ENCODE peak calls at places on chromosome 5, in ten cellular contexts. Q is psoas muscle, L is cardiac fibroblast, V is HepG2, P is right atrium auricular region, Z is right lobe of liver, J is mesothelial cell of epicardium, R is D721Med, K is stomach, W is AG10803. I is an unnamed sample.

GRCh38 chr5:172418847-172419810 is 35.2 kb downstream of the SH3PXD2B start:
- DNase-seq in Q (peak), L (no peak), V (no peak), P (no peak), Z (no peak), J (no peak), R (no peak), K (no peak), W (no peak), I (peak)

GRCh38 chr5:180583738-180584137 is 7.6 kb downstream of the SCGB3A1 start:
- DNase-seq in Q (no peak), L (no peak), V (no peak), P (no peak), Z (no peak), J (no peak), R (no peak), K (no peak), W (no peak), I (no peak)

GRCh38 chr5:122352331-122352730 is 40.3 kb downstream of the SNCAIP start:
- DNase-seq in Q (no peak), L (no peak), V (no peak), P (no peak), Z (no peak), J (no peak), R (no peak), K (no peak), W (peak), I (no peak)

GRCh38 chr5:133275631-133276030 is 223.8 kb downstream of the HSPA4 start:
- DNase-seq in Q (no peak), L (no peak), V (no peak), P (no peak), Z (no peak), J (no peak), R (no peak), K (no peak), W (no peak), I (no peak)

GRCh38 chr5:30620481-30621085 is 572.9 kb upstream of the CDH6 start:
- DNase-seq in Q (no peak), L (no peak), V (peak), P (no peak), Z (no peak), J (no peak), R (no peak), K (no peak), W (no peak), I (no peak)

GRCh38 chr5:133478611-133479010 is 133.7 kb downstream of the FSTL4 start:
- DNase-seq in Q (no peak), L (no peak), V (no peak), P (no peak), Z (no peak), J (no peak), R (no peak), K (no peak), W (no peak), I (no peak)

GRCh38 chr5:157900644-157901043 is 41.7 kb upstream of the CLINT1 start:
- DNase-seq in Q (no peak), L (no peak), V (no peak), P (no peak), Z (no peak), J (no peak), R (no peak), K (no peak), W (no peak), I (no peak)

GRCh38 chr5:96794757-96795156 is 13.0 kb downstream of the ERAP1 start:
- DNase-seq in Q (no peak), L (no peak), V (no peak), P (no peak), Z (no peak), J (no peak), R (no peak), K (no peak), W (no peak), I (no peak)

GRCh38 chr5:74122979-74123575 is 497.1 kb downstream of the ARHGEF28 start:
- DNase-seq in Q (no peak), L (no peak), V (no peak), P (no peak), Z (no peak), J (no peak), R (no peak), K (no peak), W (no peak), I (no peak)

GRCh38 chr5:127254729-127255284 is 35.8 kb upstream of the MEGF10 start:
- DNase-seq in Q (no peak), L (peak), V (no peak), P (no peak), Z (no peak), J (no peak), R (no peak), K (no peak), W (peak), I (no peak)

GRCh38 chr5:7271728-7272127 is 124.2 kb upstream of the ADCY2 start:
- DNase-seq in Q (no peak), L (no peak), V (no peak), P (no peak), Z (no peak), J (no peak), R (no peak), K (no peak), W (no peak), I (no peak)

GRCh38 chr5:171601266-171601881 is 181.9 kb downstream of the FGF18 start:
- DNase-seq in Q (no peak), L (no peak), V (no peak), P (no peak), Z (peak), J (no peak), R (no peak), K (no peak), W (no peak), I (no peak)

GRCh38 chr5:930853-931252 is 38.2 kb downstream of the TRIP13 start:
- DNase-seq in Q (no peak), L (no peak), V (no peak), P (no peak), Z (no peak), J (no peak), R (no peak), K (no peak), W (no peak), I (no peak)

GRCh38 chr5:134027203-134027582 is 22.4 kb upstream of the VDAC1 start:
- DNase-seq in Q (no peak), L (no peak), V (no peak), P (no peak), Z (no peak), J (no peak), R (no peak), K (no peak), W (no peak), I (no peak)

GRCh38 chr5:167458412-167458811 is 833.0 kb upstream of the WWC1 start:
- DNase-seq in Q (no peak), L (no peak), V (no peak), P (no peak), Z (no peak), J (no peak), R (no peak), K (no peak), W (no peak), I (no peak)

GRCh38 chr5:56490971-56491468 is 257.9 kb upstream of the ANKRD55 start:
- DNase-seq in Q (no peak), L (peak), V (no peak), P (no peak), Z (no peak), J (no peak), R (no peak), K (no peak), W (no peak), I (no peak)

GRCh38 chr5:176355400-176356178 is 6.0 kb downstream of the KIAA1191 start:
- DNase-seq in Q (no peak), L (no peak), V (no peak), P (no peak), Z (no peak), J (no peak), R (no peak), K (no peak), W (no peak), I (peak)

GRCh38 chr5:14006823-14007510 is 62.5 kb upstream of the DNAH5 start:
- DNase-seq in Q (peak), L (no peak), V (no peak), P (peak), Z (no peak), J (no peak), R (no peak), K (no peak), W (no peak), I (no peak)
- TF ChIP-seq CTCF in Q (no peak), L (peak), V (no peak), P (no peak), Z (no peak), J (no peak), R (no peak), K (no peak), W (peak), I (no peak)

DNA sequence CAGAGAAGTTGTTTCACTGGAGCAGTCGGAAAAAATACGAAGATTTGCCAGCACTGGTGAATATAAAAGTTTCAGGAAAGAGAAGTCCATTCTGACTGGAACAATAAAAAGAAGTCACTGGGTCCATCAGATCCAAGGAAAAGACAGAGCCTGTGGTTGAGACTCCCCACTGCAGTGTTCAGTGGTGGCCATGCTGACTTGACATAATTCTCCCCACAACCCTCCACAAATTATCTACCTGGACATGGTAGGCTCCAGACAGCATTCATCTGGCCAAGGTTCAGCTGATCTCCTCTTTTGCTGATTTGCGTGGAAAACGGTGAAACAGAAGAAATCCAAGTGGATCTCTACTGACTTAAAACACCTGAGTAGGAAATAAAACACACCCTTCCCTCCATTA is 8.0 kb downstream of the THBS4 start:
- DNase-seq in Q (no peak), L (no peak), V (no peak), P (no peak), Z (no peak), J (no peak), R (no peak), K (no peak), W (no peak), I (no peak)
- TF ChIP-seq CTCF in Q (no peak), L (no peak), V (no peak), P (no peak), Z (no peak), J (no peak), R (no peak), K (no peak), W (no peak), I (no peak)

DNA sequence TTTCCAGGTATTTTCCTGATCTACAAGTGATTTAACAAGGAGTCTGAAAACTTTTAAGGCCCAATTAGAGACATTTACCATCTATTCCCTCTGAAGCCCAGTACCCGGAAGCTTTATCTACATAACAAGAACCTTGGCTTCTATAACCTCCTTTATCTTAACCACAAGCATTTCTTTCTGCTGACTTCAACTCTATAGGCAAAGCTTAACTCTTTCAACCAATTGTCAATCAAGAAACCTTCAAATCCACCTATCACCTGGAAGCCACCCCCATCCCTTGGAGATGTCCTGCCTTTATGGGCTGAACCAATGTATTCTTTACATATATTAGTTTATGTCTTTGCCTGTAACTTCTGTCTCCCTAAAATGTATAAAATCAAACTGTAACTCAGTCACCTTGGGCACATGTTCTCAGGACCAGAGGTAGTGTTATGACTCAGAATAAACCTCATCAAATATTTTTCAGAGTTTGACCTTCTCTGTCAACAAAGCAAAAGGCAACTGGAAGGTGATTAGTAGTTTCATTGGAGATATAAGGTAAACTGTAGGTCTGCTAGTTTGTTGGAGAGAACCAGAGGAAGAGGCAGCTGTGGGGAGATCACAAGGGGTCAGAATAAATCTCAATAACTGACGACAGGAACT is 13.0 kb upstream of the RIMOC1 start:
- DNase-seq in Q (no peak), L (no peak), V (no peak), P (no peak), Z (no peak), J (no peak), R (no peak), K (no peak), W (no peak), I (no peak)
- TF ChIP-seq CTCF in Q (no peak), L (no peak), V (no peak), P (no peak), Z (no peak), J (no peak), R (no peak), K (no peak), W (no peak), I (no peak)

GRCh38 chr5:154541553-154541952 is 63.5 kb upstream of the HAND1 start:
- DNase-seq in Q (no peak), L (no peak), V (no peak), P (peak), Z (peak), J (no peak), R (no peak), K (no peak), W (no peak), I (no peak)
- TF ChIP-seq CTCF in Q (peak), L (no peak), V (peak), P (no peak), Z (peak), J (no peak), R (no peak), K (no peak), W (peak), I (peak)

GRCh38 chr5:89992201-89992600 is 417.4 kb downstream of the CETN3 start:
- DNase-seq in Q (no peak), L (no peak), V (no peak), P (no peak), Z (no peak), J (no peak), R (no peak), K (no peak), W (no peak), I (no peak)
- TF ChIP-seq CTCF in Q (no peak), L (no peak), V (no peak), P (no peak), Z (no peak), J (no peak), R (no peak), K (no peak), W (no peak), I (no peak)

GRCh38 chr5:78294250-78295034 is at the start of gene AP3B1:
- DNase-seq in Q (peak), L (peak), V (peak), P (peak), Z (peak), J (peak), R (peak), K (peak), W (peak), I (peak)

GRCh38 chr5:78293856-78294249 is 645 bp downstream of the AP3B1 start:
- DNase-seq in Q (no peak), L (no peak), V (no peak), P (no peak), Z (no peak), J (no peak), R (no peak), K (no peak), W (no peak), I (no peak)

GRCh38 chr5:78291687-78292086 is 2.8 kb downstream of the AP3B1 start:
- DNase-seq in Q (no peak), L (peak), V (no peak), P (no peak), Z (no peak), J (no peak), R (no peak), K (no peak), W (no peak), I (no peak)

GRCh38 chr5:78300464-78301045 is 6.1 kb upstream of the AP3B1 start:
- DNase-seq in Q (no peak), L (peak), V (no peak), P (no peak), Z (no peak), J (no peak), R (no peak), K (no peak), W (peak), I (no peak)

DNA sequence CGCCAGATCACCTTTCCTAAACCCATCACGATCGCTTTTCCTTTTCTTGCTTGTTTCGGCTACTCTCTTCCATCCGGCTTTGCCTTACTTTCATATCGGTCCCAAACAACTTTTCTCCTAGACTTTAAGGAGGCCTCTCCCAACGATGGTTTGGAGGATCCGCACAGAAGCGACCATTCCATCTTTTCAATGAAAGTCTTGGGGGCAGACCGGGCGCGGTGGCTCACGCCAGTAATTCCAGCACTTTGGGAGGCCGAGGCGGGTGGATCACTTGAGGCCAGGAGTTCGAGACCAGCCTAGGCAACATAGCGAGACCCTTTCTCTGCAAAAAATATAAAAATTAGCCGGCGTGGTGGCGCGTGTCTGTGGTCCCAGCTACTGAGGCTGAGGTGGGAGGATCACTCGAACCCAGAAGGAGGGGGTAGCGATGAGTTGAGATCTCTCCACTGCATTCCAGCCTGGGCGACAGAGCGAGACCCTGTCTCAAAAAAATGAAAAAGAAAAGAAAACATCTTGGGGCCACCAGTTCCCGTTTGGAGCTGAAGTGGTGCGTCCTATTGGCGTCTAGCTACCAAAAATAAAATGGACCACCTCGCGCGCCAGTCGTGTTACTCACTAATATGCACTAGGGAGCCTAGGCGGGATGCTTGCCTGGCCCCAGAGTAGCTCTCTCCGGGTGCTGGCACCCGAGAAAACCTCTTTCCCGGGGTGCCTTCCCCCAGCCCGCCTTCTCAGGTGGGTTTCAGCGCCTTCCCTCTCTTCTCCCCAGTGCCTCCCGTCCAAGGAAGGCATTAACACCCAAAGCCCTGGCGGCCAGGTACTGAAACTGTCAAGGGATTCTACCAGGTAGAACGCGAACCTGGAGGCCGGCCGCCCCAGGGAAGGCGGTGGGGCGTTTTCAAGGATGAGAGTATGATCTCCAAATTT is 800 bp upstream of the AP3B1 start:
- DNase-seq in Q (peak), L (no peak), V (peak), P (no peak), Z (peak), J (peak), R (no peak), K (peak), W (peak), I (no peak)
- TF ChIP-seq CTCF in Q (no peak), L (peak), V (peak), P (no peak), Z (peak), J (peak), R (no peak), K (no peak), W (peak), I (peak)

DNA sequence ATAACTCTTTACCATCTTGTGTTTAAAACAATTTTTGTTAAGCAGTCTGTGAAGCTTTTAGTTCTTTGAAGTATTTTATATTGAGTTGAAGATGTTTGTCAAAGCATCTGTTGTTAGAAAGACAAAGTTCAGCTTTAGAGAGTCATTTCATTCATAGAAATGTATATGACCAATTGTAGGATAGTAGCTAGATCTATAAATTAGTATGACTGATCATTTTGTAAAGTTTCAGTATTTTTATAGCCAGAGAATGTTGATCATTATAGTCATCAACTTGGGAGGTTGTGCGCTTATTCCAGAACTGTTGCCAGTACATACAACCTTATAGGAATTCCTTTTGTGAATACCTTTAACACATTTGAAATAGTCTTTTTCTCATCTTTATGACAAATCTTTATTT is 5.2 kb downstream of the NIPBL start:
- DNase-seq in Q (no peak), L (no peak), V (no peak), P (no peak), Z (no peak), J (no peak), R (no peak), K (no peak), W (no peak), I (no peak)
- TF ChIP-seq CTCF in Q (no peak), L (no peak), V (no peak), P (no peak), Z (no peak), J (no peak), R (no peak), K (no peak), W (no peak), I (no peak)

DNA sequence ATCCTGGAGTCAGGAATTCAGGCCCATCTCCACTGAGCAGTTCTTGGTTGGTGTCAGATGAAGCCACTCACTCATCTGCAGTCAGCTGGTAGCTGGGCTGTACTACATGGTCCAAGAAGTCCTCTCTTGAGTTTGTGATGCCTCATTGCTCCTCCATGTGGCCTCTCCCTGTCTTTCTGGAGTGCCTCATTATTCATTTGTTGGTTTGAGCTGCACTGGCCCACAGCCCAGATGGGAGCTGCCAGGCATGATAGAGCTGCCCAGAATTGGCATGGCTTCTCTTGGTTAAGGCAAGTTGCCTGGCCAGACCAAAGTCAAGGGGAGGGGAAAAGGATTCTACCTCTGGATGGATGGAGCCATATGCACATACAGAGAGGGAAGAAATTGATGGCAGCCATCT is 8.0 kb downstream of the PTCD2 start:
- DNase-seq in Q (peak), L (peak), V (no peak), P (no peak), Z (peak), J (no peak), R (no peak), K (peak), W (peak), I (no peak)
- TF ChIP-seq CTCF in Q (no peak), L (no peak), V (no peak), P (no peak), Z (no peak), J (no peak), R (no peak), K (no peak), W (no peak), I (no peak)

DNA sequence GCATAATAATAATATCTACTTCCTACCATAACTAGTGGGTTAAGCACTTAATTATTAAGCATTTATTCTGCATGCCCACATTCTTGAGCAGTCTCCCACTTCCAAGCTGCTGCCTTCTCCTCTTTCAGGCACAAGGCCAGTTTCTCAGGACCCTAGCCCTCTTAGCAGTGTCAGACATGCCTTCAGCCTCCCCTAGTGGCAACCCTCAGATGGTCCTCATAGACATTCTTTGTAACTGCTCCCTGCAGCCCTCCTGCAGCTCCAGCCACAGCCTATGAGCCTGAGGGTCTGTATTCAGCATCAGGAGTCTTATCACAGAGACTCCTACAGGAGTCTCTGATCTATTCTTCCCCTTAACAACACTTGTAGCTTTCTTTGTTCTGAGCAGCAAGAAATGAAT is 3.8 kb downstream of the IL9 start:
- DNase-seq in Q (no peak), L (no peak), V (no peak), P (no peak), Z (no peak), J (no peak), R (no peak), K (no peak), W (no peak), I (peak)
- TF ChIP-seq CTCF in Q (no peak), L (peak), V (peak), P (no peak), Z (no peak), J (no peak), R (peak), K (no peak), W (no peak), I (peak)

GRCh38 chr5:24368121-24368520 is 276.7 kb downstream of the CDH10 start:
- DNase-seq in Q (no peak), L (no peak), V (no peak), P (no peak), Z (no peak), J (no peak), R (no peak), K (no peak), W (no peak), I (no peak)
- TF ChIP-seq CTCF in Q (no peak), L (no peak), V (no peak), P (no peak), Z (no peak), J (no peak), R (peak), K (no peak), W (no peak), I (no peak)